ENCODE peak calls at places on chromosomes 13 and 19, in ten cellular contexts. E is IMR-90; V is naive thymus-derived CD8-positive, alpha-beta T cell; A is mesothelial cell of epicardium; D is transverse colon; X is stimulated activated CD8-positive, alpha-beta memory T cell treated with anti-CD3 and anti-CD28 coated beads, Interleukin-2, amount 100 ng/mL, for 1 hour; T is GM04503; P is adrenal gland; U is GM23248; R is ACHN. F is an unnamed sample.
A peak's percentile ranks its signal among the peaks of the same experiment; 100 is the strongest.

GRCh38 chr19:39177110-39177699 is 19.6 kb upstream of the NCCRP1 start:
- DNase-seq in E (no peak), V (no peak), A (no peak), D (no peak), X (no peak), T (no peak), P (no peak), U (no peak), R (no peak), F (no peak)

GRCh38 chr13:109870281-109871017 is 84.1 kb upstream of the IRS2 start:
- DNase-seq in E (no peak), V (no peak), A (no peak), D (no peak), X (no peak), T (no peak), P (no peak), U (no peak), R (no peak), F (no peak)

GRCh38 chr13:38577048-38577447 is 109.8 kb upstream of the FREM2 start:
- DNase-seq in E (no peak), V (no peak), A (no peak), D (no peak), X (no peak), T (no peak), P (no peak), U (peak; percentile 14), R (no peak), F (no peak)

GRCh38 chr19:48171584-48172170 is 1.2 kb downstream of the ZSWIM9 start:
- DNase-seq in E (no peak), V (no peak), A (no peak), D (no peak), X (no peak), T (no peak), P (peak; percentile 31), U (no peak), R (no peak), F (no peak)

GRCh38 chr19:20078696-20079095 is 896 bp downstream of the ZNF90 start:
- DNase-seq in E (peak; percentile 18), V (no peak), A (peak; percentile 58), D (peak; percentile 31), X (no peak), T (peak; percentile 3), P (peak; percentile 20), U (peak; percentile 64), R (no peak), F (no peak)

GRCh38 chr19:2027361-2027760 is 11.8 kb upstream of the BTBD2 start:
- DNase-seq in E (peak; percentile 69), V (no peak), A (no peak), D (no peak), X (no peak), T (peak; percentile 73), P (no peak), U (peak; percentile 92), R (no peak), F (no peak)

GRCh38 chr13:36531746-36532486 is 99.6 kb downstream of the CCNA1 start:
- DNase-seq in E (no peak), V (no peak), A (peak; percentile 47), D (no peak), X (no peak), T (no peak), P (peak; percentile 21), U (no peak), R (peak; percentile 60), F (no peak)

GRCh38 chr19:3606174-3606689 is 443 bp downstream of the TBXA2R start:
- DNase-seq in E (no peak), V (no peak), A (no peak), D (peak; percentile 80), X (no peak), T (no peak), P (peak; percentile 53), U (peak; percentile 37), R (peak; percentile 19), F (no peak)

GRCh38 chr19:12194827-12195500 is 32.1 kb downstream of the ZNF136 start:
- DNase-seq in E (peak; percentile 6), V (peak; percentile 79), A (peak; percentile 40), D (peak; percentile 79), X (peak; percentile 38), T (no peak), P (peak; percentile 81), U (peak; percentile 72), R (no peak), F (no peak)

GRCh38 chr19:39568604-39569003 is 28.6 kb upstream of the EID2 start:
- DNase-seq in E (no peak), V (no peak), A (no peak), D (no peak), X (no peak), T (no peak), P (no peak), U (peak; percentile 2), R (peak; percentile 3), F (no peak)

GRCh38 chr13:31898383-31899071 is 133.0 kb upstream of the FRY start:
- DNase-seq in E (no peak), V (no peak), A (no peak), D (no peak), X (no peak), T (no peak), P (no peak), U (no peak), R (no peak), F (no peak)

GRCh38 chr13:26484196-26484595 is 73.3 kb upstream of the WASF3 start:
- DNase-seq in E (no peak), V (no peak), A (no peak), D (no peak), X (no peak), T (no peak), P (no peak), U (no peak), R (no peak), F (no peak)